ENCODE peak calls at places on chromosomes 2 and 18, in six cellular contexts. U, A, W, P, D and Z are unnamed samples.
A peak's percentile ranks its signal among the peaks of the same experiment; 100 is the strongest.

GRCh38 chr2:39546937-39547336 is 109.9 kb upstream of the MAP4K3 start:
- DNase-seq in D (no peak), A (no peak), U (no peak), W (no peak), P (no peak), Z (no peak)

GRCh38 chr18:58789856-58790255 is 74.8 kb upstream of the ZNF532 start:
- DNase-seq in W (no peak), A (no peak), D (no peak), U (no peak), P (peak; percentile 46), Z (peak; percentile 57)

GRCh38 chr18:22032392-22032961 is 136.9 kb upstream of the GATA6 start:
- DNase-seq in U (peak; percentile 84), W (no peak), D (no peak), P (peak; percentile 38), A (no peak), Z (no peak)

GRCh38 chr2:216560695-216561370 is 62.2 kb downstream of the RPL37A start:
- DNase-seq in D (no peak), P (peak; percentile 25), U (peak; percentile 85), A (no peak), W (no peak), Z (no peak)

GRCh38 chr18:48566588-48566987 is 27.8 kb downstream of the CTIF start:
- DNase-seq in W (no peak), A (no peak), P (no peak), D (no peak), U (peak; percentile 35), Z (no peak)

GRCh38 chr18:49019446-49020045 is 68.8 kb upstream of the SMAD7 start:
- DNase-seq in W (no peak), U (no peak), A (no peak), P (peak; percentile 7), D (no peak), Z (no peak)

GRCh38 chr2:217611626-217612127 is 391.1 kb downstream of the TNS1 start:
- DNase-seq in D (no peak), P (no peak), A (no peak), U (no peak), W (no peak), Z (no peak)

GRCh38 chr2:233867993-233868532 is at the start of gene MSL3B:
- DNase-seq in U (peak; percentile 52), W (no peak), D (peak; percentile 47), P (no peak), A (peak; percentile 86), Z (peak; percentile 49)

GRCh38 chr2:67719351-67719750 is 322.2 kb downstream of the ETAA1 start:
- DNase-seq in U (no peak), W (no peak), P (no peak), A (no peak), D (no peak), Z (no peak)

GRCh38 chr2:26905341-26906198 is 57.6 kb downstream of the DPYSL5 start:
- DNase-seq in D (no peak), A (no peak), P (no peak), U (no peak), W (no peak), Z (no peak)

GRCh38 chr18:13501896-13502295 is 224.5 kb downstream of the FAM210A start:
- DNase-seq in U (no peak), P (no peak), A (peak; percentile 39), W (no peak), D (no peak), Z (no peak)

GRCh38 chr2:12684471-12684936 is 32.2 kb upstream of the TRIB2 start:
- DNase-seq in A (no peak), U (peak; percentile 67), D (no peak), P (peak; percentile 42), W (no peak), Z (no peak)

GRCh38 chr18:79510731-79511141 is 115.0 kb downstream of the NFATC1 start:
- DNase-seq in A (no peak), D (no peak), W (no peak), P (peak; percentile 3), U (no peak), Z (no peak)

GRCh38 chr2:240796543-240797499 is 23.2 kb downstream of the KIF1A start:
- DNase-seq in D (no peak), U (no peak), A (no peak), P (no peak), W (no peak), Z (peak; percentile 1)

GRCh38 chr2:49490710-49491109 is 336.4 kb upstream of the FSHR start:
- DNase-seq in W (no peak), D (no peak), U (no peak), P (no peak), A (peak; percentile 3), Z (peak; percentile 23)

GRCh38 chr2:190635781-190636180 is 13.1 kb upstream of the NAB1 start:
- DNase-seq in A (no peak), U (no peak), W (no peak), P (no peak), D (no peak), Z (no peak)

GRCh38 chr18:79395308-79395640 is 456 bp upstream of the NFATC1 start:
- DNase-seq in A (no peak), P (no peak), D (no peak), U (no peak), W (no peak), Z (no peak)

GRCh38 chr2:34254272-34254882 is 655.3 kb upstream of the FAM98A start:
- DNase-seq in U (no peak), P (no peak), D (no peak), A (no peak), W (no peak), Z (no peak)